ENCODE peak calls at places on chromosomes 12 and 14, in four cellular contexts. One of them, this sample, is unnamed. For H3K27me3, the result is how much of the 10 kb centered on the place peaks cover.

GRCh38 chr14:95327558-95328374 is 8.1 kb upstream of the CLMN start:
- DNase-seq in right atrium auricular region: no peak
- DNase-seq in neural progenitor cell: no peak
- DNase-seq in CD4-positive, CD25-positive, alpha-beta regulatory T cell: no peak
- DNase-seq in this sample: peak

GRCh38 chr12:101929365-101930041 is 52.1 kb downstream of the DRAM1 start:
- DNase-seq in right atrium auricular region: no peak
- DNase-seq in neural progenitor cell: no peak
- DNase-seq in CD4-positive, CD25-positive, alpha-beta regulatory T cell: no peak
- DNase-seq in this sample: no peak

GRCh38 chr12:6644257-6644596 is 3.0 kb downstream of the ACRBP start:
- DNase-seq in right atrium auricular region: no peak
- DNase-seq in neural progenitor cell: no peak
- DNase-seq in CD4-positive, CD25-positive, alpha-beta regulatory T cell: no peak
- DNase-seq in this sample: no peak

GRCh38 chr12:59620326-59620725 is 24.5 kb downstream of the SLC16A7 start:
- DNase-seq in right atrium auricular region: no peak
- DNase-seq in CD4-positive, CD25-positive, alpha-beta regulatory T cell: no peak
- DNase-seq in neural progenitor cell: no peak
- DNase-seq in this sample: peak

GRCh38 chr12:75959060-75959459 is 72.5 kb downstream of the PHLDA1 start:
- DNase-seq in CD4-positive, CD25-positive, alpha-beta regulatory T cell: no peak
- DNase-seq in right atrium auricular region: no peak
- DNase-seq in neural progenitor cell: peak
- DNase-seq in this sample: no peak

GRCh38 chr12:50550530-50551223 is 45.9 kb downstream of the DIP2B start:
- DNase-seq in CD4-positive, CD25-positive, alpha-beta regulatory T cell: no peak
- DNase-seq in neural progenitor cell: no peak
- DNase-seq in right atrium auricular region: no peak
- DNase-seq in this sample: no peak

GRCh38 chr12:99824900-99825562 is 159.7 kb downstream of the ANKS1B start:
- DNase-seq in right atrium auricular region: no peak
- DNase-seq in neural progenitor cell: no peak
- DNase-seq in CD4-positive, CD25-positive, alpha-beta regulatory T cell: no peak
- DNase-seq in this sample: no peak

GRCh38 chr14:57575482-57575881 is 81.8 kb upstream of the CCDC198 start:
- DNase-seq in neural progenitor cell: peak
- DNase-seq in right atrium auricular region: no peak
- DNase-seq in CD4-positive, CD25-positive, alpha-beta regulatory T cell: no peak
- DNase-seq in this sample: no peak

GRCh38 chr12:106417926-106418910 is 60.7 kb downstream of the POLR3B start:
- DNase-seq in CD4-positive, CD25-positive, alpha-beta regulatory T cell: no peak
- DNase-seq in right atrium auricular region: no peak
- DNase-seq in neural progenitor cell: no peak
- DNase-seq in this sample: no peak

GRCh38 chr14:91315844-91316267 is 71.4 kb upstream of the GPR68 start:
- DNase-seq in neural progenitor cell: no peak
- DNase-seq in right atrium auricular region: no peak
- DNase-seq in CD4-positive, CD25-positive, alpha-beta regulatory T cell: peak
- DNase-seq in this sample: peak

GRCh38 chr14:22491683-22492483 is 97.1 kb downstream of the DAD1 start:
- DNase-seq in right atrium auricular region: no peak
- DNase-seq in CD4-positive, CD25-positive, alpha-beta regulatory T cell: no peak
- DNase-seq in neural progenitor cell: no peak
- DNase-seq in this sample: no peak

GRCh38 chr14:22493143-22493542 is 95.9 kb downstream of the DAD1 start:
- DNase-seq in CD4-positive, CD25-positive, alpha-beta regulatory T cell: no peak
- DNase-seq in neural progenitor cell: no peak
- DNase-seq in right atrium auricular region: no peak
- DNase-seq in this sample: no peak

GRCh38 chr14:22494486-22495135 is 94.4 kb downstream of the DAD1 start:
- DNase-seq in CD4-positive, CD25-positive, alpha-beta regulatory T cell: no peak
- DNase-seq in right atrium auricular region: no peak
- DNase-seq in neural progenitor cell: no peak
- DNase-seq in this sample: no peak

GRCh38 chr14:22493753-22494152 is 95.3 kb downstream of the DAD1 start:
- DNase-seq in right atrium auricular region: no peak
- DNase-seq in neural progenitor cell: no peak
- DNase-seq in CD4-positive, CD25-positive, alpha-beta regulatory T cell: no peak
- DNase-seq in this sample: no peak

DNA sequence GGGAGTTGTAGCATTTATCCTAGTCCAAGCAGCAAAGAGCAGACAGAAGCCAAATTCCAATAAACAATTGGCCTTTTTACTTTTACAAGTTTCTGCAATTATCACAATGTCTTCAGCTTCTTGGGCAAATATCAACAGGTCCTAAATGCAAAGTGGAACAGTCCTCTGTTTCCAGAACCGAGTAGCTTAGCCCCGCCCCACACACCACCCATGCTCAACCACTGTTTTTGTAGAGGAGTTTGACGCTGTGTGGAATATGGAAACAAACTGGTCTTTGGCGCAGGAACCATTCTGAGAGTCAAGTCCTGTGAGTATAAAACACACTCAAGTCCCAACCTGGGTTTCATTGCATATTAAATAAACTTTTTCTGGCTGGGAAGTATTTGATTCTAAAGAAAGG is 96.4 kb downstream of the DAD1 start:
- DNase-seq in right atrium auricular region: no peak
- DNase-seq in neural progenitor cell: no peak
- DNase-seq in CD4-positive, CD25-positive, alpha-beta regulatory T cell: no peak
- DNase-seq in this sample: no peak
- H3K27me3 ChIP-seq in right atrium auricular region: under half
- H3K27me3 ChIP-seq in neural progenitor cell: under half
- H3K27me3 ChIP-seq in CD4-positive, CD25-positive, alpha-beta regulatory T cell: under half
- H3K27me3 ChIP-seq in this sample: under half

DNA sequence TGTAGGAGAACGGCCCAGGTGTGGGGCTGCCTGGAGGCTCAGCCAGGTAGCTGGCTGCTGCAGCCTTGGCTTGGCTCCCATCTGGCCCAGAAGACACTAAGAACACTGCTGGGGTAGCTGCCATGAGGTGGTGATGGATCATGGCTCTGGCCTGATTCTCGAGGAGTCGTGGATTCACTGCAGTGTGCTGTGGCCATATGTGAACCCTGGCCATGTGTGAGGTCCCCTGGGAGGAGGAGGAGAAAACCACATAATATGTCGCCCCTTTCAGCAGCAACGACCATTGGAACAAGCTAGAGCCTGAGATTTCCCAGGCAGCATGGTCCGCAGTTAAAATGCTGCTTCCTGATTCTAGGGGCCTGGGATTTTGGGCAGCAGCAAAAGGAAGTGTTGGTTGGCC is 4.0 kb upstream of the PRMT8 start:
- DNase-seq in right atrium auricular region: no peak
- DNase-seq in neural progenitor cell: no peak
- DNase-seq in CD4-positive, CD25-positive, alpha-beta regulatory T cell: no peak
- DNase-seq in this sample: no peak
- H3K27me3 ChIP-seq in right atrium auricular region: under half
- H3K27me3 ChIP-seq in neural progenitor cell: under half
- H3K27me3 ChIP-seq in CD4-positive, CD25-positive, alpha-beta regulatory T cell: under half
- H3K27me3 ChIP-seq in this sample: under half

DNA sequence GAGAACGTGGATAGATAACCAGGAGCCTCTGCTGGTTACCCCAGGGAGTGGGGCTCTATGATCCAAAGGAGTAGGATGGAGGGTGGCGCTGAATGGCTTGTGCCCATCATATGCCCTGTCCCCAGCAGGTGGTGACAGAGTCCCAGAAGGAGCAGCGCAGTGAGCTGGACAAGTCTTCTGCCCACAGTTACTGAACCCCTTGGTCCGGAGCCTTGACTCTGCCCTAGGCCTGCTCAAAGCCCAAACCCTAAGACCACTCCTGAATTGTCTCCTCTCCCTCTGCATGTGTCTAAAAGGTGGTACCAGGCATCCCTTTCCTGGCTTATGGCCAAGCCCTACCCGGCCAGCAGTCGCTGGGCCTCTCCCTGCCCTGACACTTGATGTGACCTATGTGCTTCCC is 3.2 kb downstream of the PRPH start:
- DNase-seq in right atrium auricular region: no peak
- DNase-seq in neural progenitor cell: no peak
- DNase-seq in CD4-positive, CD25-positive, alpha-beta regulatory T cell: no peak
- DNase-seq in this sample: no peak
- H3K27me3 ChIP-seq in right atrium auricular region: under half
- H3K27me3 ChIP-seq in neural progenitor cell: half or more
- H3K27me3 ChIP-seq in CD4-positive, CD25-positive, alpha-beta regulatory T cell: under half
- H3K27me3 ChIP-seq in this sample: under half

DNA sequence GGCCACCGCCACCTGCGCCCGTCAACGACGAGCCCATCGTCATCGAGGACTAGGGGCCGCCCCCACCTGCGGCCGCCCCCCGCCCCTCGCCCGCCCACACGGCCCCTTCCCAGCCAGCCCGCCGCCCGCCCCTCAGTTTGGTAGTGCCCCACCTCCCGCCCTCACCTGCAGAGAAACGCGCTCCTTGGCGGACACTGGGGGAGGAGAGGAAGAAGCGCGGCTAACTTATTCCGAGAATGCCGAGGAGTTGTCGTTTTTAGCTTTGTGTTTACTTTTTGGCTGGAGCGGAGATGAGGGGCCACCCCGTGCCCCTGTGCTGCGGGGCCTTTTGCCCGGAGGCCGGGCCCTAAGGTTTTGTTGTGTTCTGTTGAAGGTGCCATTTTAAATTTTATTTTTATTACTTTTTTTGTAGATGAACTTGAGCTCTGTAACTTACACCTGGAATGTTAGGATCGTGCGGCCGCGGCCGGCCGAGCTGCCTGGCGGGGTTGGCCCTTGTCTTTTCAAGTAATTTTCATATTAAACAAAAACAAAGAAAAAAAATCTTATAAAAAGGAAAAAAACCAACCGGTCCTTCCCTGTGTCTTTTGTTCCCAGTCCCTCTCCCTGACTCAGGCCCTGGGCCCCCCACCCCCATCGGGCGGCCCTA is 4.3 kb upstream of the CRIP2 start:
- DNase-seq in right atrium auricular region: no peak
- DNase-seq in CD4-positive, CD25-positive, alpha-beta regulatory T cell: no peak
- DNase-seq in neural progenitor cell: no peak
- DNase-seq in this sample: no peak
- H3K27me3 ChIP-seq in right atrium auricular region: under half
- H3K27me3 ChIP-seq in CD4-positive, CD25-positive, alpha-beta regulatory T cell: under half
- H3K27me3 ChIP-seq in neural progenitor cell: under half
- H3K27me3 ChIP-seq in this sample: under half

GRCh38 chr12:54173066-54173726 is 15.6 kb downstream of the SMUG1 start:
- DNase-seq in neural progenitor cell: peak
- DNase-seq in CD4-positive, CD25-positive, alpha-beta regulatory T cell: no peak
- DNase-seq in right atrium auricular region: no peak
- DNase-seq in this sample: no peak
- H3K27me3 ChIP-seq in neural progenitor cell: half or more
- H3K27me3 ChIP-seq in CD4-positive, CD25-positive, alpha-beta regulatory T cell: under half
- H3K27me3 ChIP-seq in right atrium auricular region: under half
- H3K27me3 ChIP-seq in this sample: under half